ENCODE peak calls at places on chromosome 12, in eight cellular contexts. Z, F, B, I, E, Y, W and O are unnamed samples.

GRCh38 chr12:94244165-94245133 is 96.1 kb downstream of the PLXNC1 start:
- DNase-seq in Z (no peak), W (peak), F (no peak), I (no peak), B (no peak), Y (no peak), E (peak), O (no peak)

GRCh38 chr12:49824886-49825285 is 3.3 kb downstream of the NCKAP5L start:
- DNase-seq in W (no peak), Y (no peak), E (no peak), Z (no peak), F (no peak), I (no peak), B (no peak), O (peak)

GRCh38 chr12:91182664-91183455 is at the start of gene DCN:
- DNase-seq in F (no peak), W (no peak), I (no peak), B (no peak), Y (no peak), Z (no peak), E (no peak), O (no peak)

GRCh38 chr12:110179291-110179690 is 55.1 kb downstream of the IFT81 start:
- DNase-seq in W (no peak), Y (no peak), I (no peak), E (no peak), F (no peak), Z (no peak), B (no peak), O (no peak)

GRCh38 chr12:64104376-64104775 is 117.7 kb downstream of the KICS2 start:
- DNase-seq in W (peak), F (no peak), E (no peak), B (no peak), I (no peak), Y (no peak), Z (no peak), O (peak)

GRCh38 chr12:27969011-27969900 is 3.3 kb downstream of the PTHLH start:
- DNase-seq in W (no peak), Y (no peak), Z (no peak), I (peak), B (peak), E (no peak), F (no peak), O (peak)

GRCh38 chr12:13196302-13196921 is at the start of gene EMP1:
- DNase-seq in W (peak), E (peak), I (peak), F (peak), B (peak), Z (peak), Y (no peak), O (peak)

GRCh38 chr12:57727758-57728395 is 10.7 kb downstream of the AGAP2 start:
- DNase-seq in F (no peak), B (no peak), I (no peak), Z (no peak), E (no peak), Y (no peak), W (no peak), O (no peak)

GRCh38 chr12:130859128-130859527 is 12.7 kb upstream of the RAN start:
- DNase-seq in F (no peak), Y (no peak), B (no peak), E (no peak), W (no peak), I (no peak), Z (no peak), O (peak)

GRCh38 chr12:22935090-22935489 is 310.1 kb downstream of the ETNK1 start:
- DNase-seq in F (no peak), B (no peak), Y (no peak), E (no peak), Z (no peak), W (no peak), I (no peak), O (no peak)

GRCh38 chr12:39044754-39045153 is 139.4 kb upstream of the CPNE8 start:
- DNase-seq in E (no peak), B (no peak), Z (no peak), W (no peak), Y (no peak), I (no peak), F (no peak), O (no peak)

GRCh38 chr12:15710860-15711510 is 78.2 kb downstream of the EPS8 start:
- DNase-seq in F (no peak), B (no peak), Z (no peak), E (no peak), Y (no peak), W (no peak), I (no peak), O (no peak)

GRCh38 chr12:40375076-40375475 is 150.3 kb downstream of the LRRK2 start:
- DNase-seq in I (no peak), E (no peak), Z (no peak), W (no peak), Y (no peak), F (peak), B (no peak), O (no peak)

GRCh38 chr12:90543393-90543792 is 411.6 kb downstream of the CCER1 start:
- DNase-seq in I (no peak), Y (no peak), F (no peak), W (no peak), Z (no peak), B (no peak), E (no peak), O (no peak)

DNA sequence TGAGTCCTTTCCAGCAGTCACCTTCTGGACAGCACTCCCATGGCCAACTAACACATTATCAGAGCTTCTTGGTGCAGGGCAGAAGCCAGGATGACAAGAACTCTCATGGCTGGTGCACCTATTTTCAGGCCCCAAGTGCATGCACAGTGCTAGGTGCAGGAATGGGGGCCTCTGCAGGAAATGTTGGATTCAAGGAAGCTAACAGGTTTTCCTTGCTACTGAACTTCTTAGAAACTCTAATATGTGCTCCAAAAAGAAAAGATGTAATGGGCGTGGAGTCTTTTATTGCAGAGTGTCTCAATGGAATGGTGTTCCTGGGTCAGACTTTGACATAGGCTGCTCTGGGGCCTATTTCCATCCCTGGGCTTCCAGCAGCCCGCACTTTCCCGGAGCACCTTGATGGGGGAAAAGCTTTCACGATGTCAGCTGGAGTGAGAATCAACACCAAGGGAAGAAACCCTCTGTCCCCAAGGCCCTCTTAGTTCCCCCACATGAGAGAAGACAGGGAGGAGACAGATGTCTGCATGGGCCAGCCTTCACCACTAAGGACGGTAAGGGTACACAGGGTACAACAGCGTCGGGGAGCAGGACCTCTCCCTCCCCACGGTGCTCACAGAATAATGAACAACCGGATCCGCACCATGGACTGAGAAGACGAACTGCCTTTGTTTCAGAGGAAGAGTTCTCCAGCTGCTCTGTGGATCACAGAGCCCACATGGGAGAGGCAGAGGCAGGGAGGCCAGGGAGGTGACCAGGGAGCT is 6.9 kb downstream of the KRT3 start:
- DNase-seq in Y (no peak), W (no peak), Z (no peak), F (no peak), E (no peak), I (no peak), B (no peak), O (no peak)
- TF ChIP-seq EP300 in Y (no peak), W (no peak), Z (no peak), F (no peak), E (no peak), I (no peak), B (no peak), O (no peak)

DNA sequence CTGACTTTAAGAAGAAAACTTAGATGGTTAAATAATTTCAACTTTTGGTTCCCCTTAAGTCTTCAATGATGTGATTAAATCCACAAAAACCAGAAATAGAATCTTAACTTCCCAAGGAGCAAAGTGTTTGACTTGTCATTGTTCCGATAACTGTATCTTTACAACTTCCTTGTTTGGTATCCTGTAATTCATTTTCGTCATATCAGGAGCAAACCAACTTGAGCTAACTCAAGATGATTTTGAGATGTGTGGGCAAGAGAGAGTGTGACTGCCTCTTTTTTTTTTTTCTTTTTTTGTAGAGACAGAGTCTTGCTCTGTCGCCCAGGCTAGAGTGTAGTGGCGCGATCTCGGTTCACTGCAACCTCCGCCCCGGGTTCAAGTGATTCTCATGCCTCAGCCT is 25.3 kb downstream of the DRAM1 start:
- DNase-seq in Y (no peak), W (no peak), B (no peak), Z (no peak), E (no peak), F (no peak), I (no peak), O (no peak)
- H3K4me3 ChIP-seq in Y (no peak), W (no peak), B (no peak), Z (no peak), E (no peak), F (no peak), I (no peak), O (no peak)

GRCh38 chr12:69151254-69151751 is 88.1 kb upstream of the CPSF6 start:
- DNase-seq in Z (no peak), W (peak), Y (no peak), I (no peak), F (no peak), E (no peak), B (no peak), O (no peak)

GRCh38 chr12:69150796-69151127 is 88.6 kb upstream of the CPSF6 start:
- DNase-seq in F (no peak), Z (no peak), W (no peak), B (no peak), I (no peak), E (no peak), Y (no peak), O (no peak)

GRCh38 chr12:69154585-69155363 is 84.6 kb upstream of the CPSF6 start:
- DNase-seq in W (peak), E (peak), Y (peak), I (peak), Z (peak), F (peak), B (peak), O (peak)

GRCh38 chr12:69149262-69149661 is 90.1 kb upstream of the CPSF6 start:
- DNase-seq in I (no peak), B (no peak), E (no peak), F (no peak), Y (no peak), W (no peak), Z (no peak), O (no peak)

GRCh38 chr12:69150083-69150795 is 89.1 kb upstream of the CPSF6 start:
- DNase-seq in E (no peak), F (no peak), W (no peak), I (no peak), Z (no peak), B (no peak), Y (no peak), O (no peak)
- H3K27ac ChIP-seq in E (no peak), F (no peak), W (peak), I (no peak), Z (no peak), B (no peak), Y (no peak), O (no peak)

GRCh38 chr12:67457136-67457535 is 188.0 kb downstream of the CAND1 start:
- DNase-seq in Y (no peak), F (no peak), I (no peak), B (no peak), Z (no peak), W (no peak), E (no peak), O (no peak)

GRCh38 chr12:67457799-67458680 is 188.9 kb downstream of the CAND1 start:
- DNase-seq in E (no peak), I (no peak), Y (no peak), B (no peak), W (no peak), F (no peak), Z (peak), O (no peak)

GRCh38 chr12:67459173-67459572 is 189.4 kb upstream of the DYRK2 start:
- DNase-seq in Z (no peak), I (no peak), W (no peak), B (no peak), Y (no peak), F (no peak), E (no peak), O (no peak)

GRCh38 chr12:67455236-67455635 is 186.1 kb downstream of the CAND1 start:
- DNase-seq in B (no peak), Y (no peak), F (no peak), Z (no peak), W (no peak), I (no peak), E (no peak), O (no peak)

GRCh38 chr12:67456281-67456918 is 187.2 kb downstream of the CAND1 start:
- DNase-seq in B (peak), I (peak), E (no peak), Y (no peak), W (no peak), Z (peak), F (no peak), O (no peak)
- TF ChIP-seq EP300 in B (no peak), I (peak), E (no peak), Y (no peak), W (no peak), Z (no peak), F (no peak), O (no peak)

DNA sequence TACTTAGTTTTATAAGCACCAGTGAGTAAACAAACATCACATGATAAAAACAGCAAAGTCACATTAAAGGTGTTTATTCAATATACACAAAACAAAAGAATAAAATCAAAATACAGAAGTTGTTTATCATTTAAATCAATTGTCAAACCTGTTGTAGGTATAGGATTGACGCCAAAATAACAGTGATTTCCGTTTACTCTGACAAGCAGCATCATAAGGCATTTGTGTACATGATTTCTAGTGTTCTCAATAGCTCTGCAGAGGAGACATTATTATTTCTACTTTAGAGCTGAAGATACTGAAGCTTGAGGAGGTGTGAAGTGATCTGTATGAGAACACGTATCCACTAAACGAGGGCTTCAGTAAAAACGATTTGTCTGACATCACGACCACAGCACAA is 171.9 kb downstream of the CCDC59 start:
- DNase-seq in E (no peak), Y (no peak), F (no peak), B (no peak), I (no peak), Z (no peak), W (no peak), O (no peak)
- H3K4me3 ChIP-seq in E (no peak), Y (no peak), F (no peak), B (no peak), I (no peak), Z (no peak), W (no peak), O (no peak)

GRCh38 chr12:47192046-47192445 is 112.3 kb upstream of the AMIGO2 start:
- DNase-seq in Y (no peak), Z (no peak), E (no peak), W (no peak), I (no peak), B (no peak), F (no peak), O (no peak)

GRCh38 chr12:47190271-47190750 is 110.6 kb upstream of the AMIGO2 start:
- DNase-seq in F (no peak), Z (no peak), Y (no peak), W (no peak), I (no peak), E (no peak), B (no peak), O (no peak)

GRCh38 chr12:47194501-47194900 is 114.7 kb upstream of the AMIGO2 start:
- DNase-seq in W (no peak), F (no peak), I (no peak), Z (no peak), E (no peak), B (no peak), Y (no peak), O (no peak)

GRCh38 chr12:47190905-47191304 is 111.1 kb upstream of the AMIGO2 start:
- DNase-seq in E (no peak), B (no peak), I (no peak), Z (no peak), Y (no peak), W (no peak), F (no peak), O (no peak)

DNA sequence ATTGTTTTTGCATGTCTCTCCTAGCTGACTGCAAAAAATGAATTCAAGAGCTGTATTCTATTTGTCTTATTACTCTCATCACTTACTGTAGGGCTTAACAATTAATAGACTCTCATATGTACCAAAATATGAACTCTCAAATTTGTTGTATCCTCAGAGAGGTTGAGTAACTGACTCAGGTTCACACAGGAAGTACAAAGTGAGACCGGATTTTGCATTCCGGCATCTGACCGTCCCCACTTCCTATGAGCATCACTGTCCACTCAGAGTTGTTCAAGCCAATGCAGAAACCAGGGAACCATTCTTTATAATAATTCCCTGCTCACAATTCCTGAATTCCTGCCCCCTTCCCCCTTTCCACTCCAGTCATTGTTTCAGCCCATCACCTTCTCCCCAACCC is 113.3 kb upstream of the AMIGO2 start:
- DNase-seq in W (no peak), B (no peak), Z (no peak), Y (no peak), E (no peak), I (no peak), F (no peak), O (no peak)
- H3K27ac ChIP-seq in W (no peak), B (no peak), Z (no peak), Y (no peak), E (no peak), I (no peak), F (no peak), O (no peak)

GRCh38 chr12:123516221-123516780 is 17.2 kb downstream of the RILPL1 start:
- DNase-seq in B (no peak), W (no peak), I (no peak), Z (no peak), Y (no peak), F (no peak), E (no peak), O (no peak)

GRCh38 chr12:123522164-123522563 is 11.4 kb downstream of the RILPL1 start:
- DNase-seq in E (no peak), Y (no peak), B (no peak), F (no peak), I (no peak), W (no peak), Z (no peak), O (no peak)

GRCh38 chr12:123520567-123521474 is 12.7 kb downstream of the RILPL1 start:
- DNase-seq in B (no peak), Z (no peak), W (no peak), Y (no peak), E (no peak), F (no peak), I (no peak), O (no peak)

GRCh38 chr12:123523518-123523917 is 10.0 kb downstream of the RILPL1 start:
- DNase-seq in W (no peak), Z (no peak), Y (no peak), F (no peak), E (no peak), I (no peak), B (no peak), O (no peak)

DNA sequence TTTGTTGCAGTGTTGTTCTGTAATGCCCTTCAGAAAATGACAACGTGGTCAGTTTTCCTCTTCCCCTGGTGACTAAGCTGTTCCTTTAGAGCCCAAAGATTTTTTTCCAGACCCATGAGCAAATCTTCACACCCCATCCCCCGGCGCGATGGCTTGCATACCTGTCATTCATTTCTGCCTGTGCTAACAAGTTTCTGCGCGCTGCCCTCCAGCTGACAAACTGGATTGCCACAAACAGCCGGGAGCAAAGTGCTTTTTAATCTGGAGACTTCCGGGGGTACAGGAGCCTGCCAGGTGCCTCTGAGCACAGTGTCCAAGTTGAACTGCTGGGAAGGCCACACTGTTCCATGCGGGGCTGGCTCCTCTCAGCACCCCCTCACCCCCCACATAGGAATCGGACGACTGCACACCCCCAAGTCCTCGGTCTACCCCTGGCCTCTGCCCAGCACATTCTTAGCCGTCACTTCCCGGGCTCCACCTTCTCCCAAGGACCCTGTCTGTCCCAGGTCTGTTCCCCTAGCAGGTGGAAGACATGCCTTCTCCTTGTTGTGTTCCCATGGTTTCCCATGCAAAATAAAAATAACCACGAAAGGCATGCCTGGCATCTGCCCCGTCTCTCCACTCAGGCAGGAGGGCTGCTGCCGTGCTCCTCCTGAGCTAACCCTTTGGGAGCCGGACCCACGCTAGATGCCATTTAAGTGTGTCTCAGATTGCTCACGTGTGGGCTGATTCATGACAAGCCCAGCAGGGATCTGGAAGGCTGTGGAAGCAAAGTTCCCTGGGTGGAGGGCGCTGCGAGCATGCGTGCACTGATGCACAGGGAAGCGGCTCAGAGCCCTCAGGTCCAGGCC is 14.1 kb downstream of the RILPL1 start:
- DNase-seq in I (no peak), E (no peak), Y (no peak), B (no peak), W (peak), Z (no peak), F (peak), O (no peak)
- TF ChIP-seq EP300 in I (no peak), E (no peak), Y (no peak), B (no peak), W (no peak), Z (no peak), F (peak), O (no peak)

DNA sequence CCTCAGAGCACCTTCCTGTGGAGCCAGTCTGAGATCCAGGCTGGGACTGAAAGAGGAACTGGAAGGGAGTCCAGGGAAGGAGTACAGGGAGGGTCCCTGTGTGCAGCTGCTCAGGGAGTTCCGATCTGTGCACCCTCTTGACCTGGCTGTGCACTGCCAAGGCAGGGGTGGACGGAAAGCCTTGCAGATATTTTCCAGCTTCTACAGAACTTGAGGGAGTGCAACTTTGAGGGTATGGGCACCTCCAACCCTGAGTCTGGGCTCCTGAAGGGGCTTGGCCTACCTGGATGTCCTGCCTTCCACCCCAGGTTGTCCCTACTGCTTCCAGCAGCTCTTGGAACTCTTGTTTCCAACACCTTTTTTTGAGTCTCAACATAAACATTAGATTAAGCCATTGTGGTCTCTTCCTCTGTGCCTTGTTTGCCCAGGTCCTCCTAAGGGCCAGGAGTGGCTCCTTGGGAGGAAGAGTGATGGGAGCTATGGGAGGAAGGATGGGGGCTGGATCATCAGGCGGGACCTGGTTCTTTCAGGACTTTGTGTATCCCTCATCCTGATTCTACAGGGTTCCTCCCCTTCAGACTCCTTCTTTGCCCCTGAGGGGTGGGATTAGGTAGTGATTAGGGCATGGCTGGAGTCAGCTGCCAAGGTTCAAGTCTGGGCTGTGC is 3.5 kb downstream of the KRT7 start:
- DNase-seq in B (no peak), Y (no peak), F (no peak), Z (no peak), I (peak), W (no peak), E (no peak), O (peak)
- H3K4me3 ChIP-seq in B (no peak), Y (no peak), F (no peak), Z (no peak), I (no peak), W (no peak), E (no peak), O (no peak)